ENCODE peak calls at places on chromosome 18, in five cellular contexts. One of them, this sample, is unnamed. For H3K4me1, the result is how much of the 10 kb centered on the place peaks cover.

GRCh38 chr18:37464287-37464686 is 101.3 kb downstream of the CELF4 start:
- DNase-seq in prostate gland: no peak
- DNase-seq in ovary: no peak
- DNase-seq in transverse colon: no peak
- DNase-seq in uterus: no peak
- DNase-seq in this sample: no peak

GRCh38 chr18:58262581-58262980 is 218.6 kb downstream of the NEDD4L start:
- DNase-seq in prostate gland: no peak
- DNase-seq in ovary: no peak
- DNase-seq in transverse colon: no peak
- DNase-seq in uterus: no peak
- DNase-seq in this sample: no peak

GRCh38 chr18:63878343-63878742 is 9.2 kb upstream of the SERPINB2 start:
- DNase-seq in prostate gland: no peak
- DNase-seq in ovary: no peak
- DNase-seq in transverse colon: no peak
- DNase-seq in uterus: no peak
- DNase-seq in this sample: no peak

GRCh38 chr18:26546875-26547301 is 1.5 kb downstream of the KCTD1 start:
- DNase-seq in prostate gland: peak
- DNase-seq in ovary: no peak
- DNase-seq in transverse colon: no peak
- DNase-seq in uterus: peak
- DNase-seq in this sample: peak

GRCh38 chr18:67731853-67732252 is 215.3 kb upstream of the DSEL start:
- DNase-seq in prostate gland: no peak
- DNase-seq in ovary: no peak
- DNase-seq in transverse colon: no peak
- DNase-seq in uterus: no peak
- DNase-seq in this sample: no peak

GRCh38 chr18:70555046-70555445 is 266.2 kb downstream of the SOCS6 start:
- DNase-seq in prostate gland: no peak
- DNase-seq in ovary: no peak
- DNase-seq in transverse colon: no peak
- DNase-seq in uterus: no peak
- DNase-seq in this sample: no peak

GRCh38 chr18:32920796-32921787 is 148.3 kb upstream of the KLHL14 start:
- DNase-seq in prostate gland: no peak
- DNase-seq in ovary: no peak
- DNase-seq in transverse colon: no peak
- DNase-seq in uterus: no peak
- DNase-seq in this sample: no peak

GRCh38 chr18:31721596-31721995 is 37.2 kb upstream of the B4GALT6 start:
- DNase-seq in prostate gland: no peak
- DNase-seq in ovary: no peak
- DNase-seq in transverse colon: no peak
- DNase-seq in uterus: no peak
- DNase-seq in this sample: no peak

GRCh38 chr18:6256521-6256920 is 158.2 kb downstream of the L3MBTL4 start:
- DNase-seq in prostate gland: no peak
- DNase-seq in ovary: peak
- DNase-seq in transverse colon: no peak
- DNase-seq in uterus: no peak
- DNase-seq in this sample: peak

GRCh38 chr18:36697905-36698304 is 130.9 kb downstream of the TPGS2 start:
- DNase-seq in prostate gland: no peak
- DNase-seq in ovary: no peak
- DNase-seq in transverse colon: no peak
- DNase-seq in uterus: no peak
- DNase-seq in this sample: no peak

GRCh38 chr18:36620801-36621200 is 208.0 kb downstream of the TPGS2 start:
- DNase-seq in prostate gland: no peak
- DNase-seq in ovary: no peak
- DNase-seq in transverse colon: no peak
- DNase-seq in uterus: no peak
- DNase-seq in this sample: no peak

GRCh38 chr18:73136134-73136533 is 268.3 kb upstream of the NETO1 start:
- DNase-seq in prostate gland: no peak
- DNase-seq in ovary: no peak
- DNase-seq in transverse colon: no peak
- DNase-seq in uterus: no peak
- DNase-seq in this sample: no peak

GRCh38 chr18:24726727-24727539 is 266.5 kb downstream of the HRH4 start:
- DNase-seq in prostate gland: peak
- DNase-seq in ovary: peak
- DNase-seq in transverse colon: peak
- DNase-seq in uterus: peak
- DNase-seq in this sample: peak

GRCh38 chr18:37405772-37406171 is 159.8 kb downstream of the CELF4 start:
- DNase-seq in prostate gland: no peak
- DNase-seq in ovary: no peak
- DNase-seq in transverse colon: no peak
- DNase-seq in uterus: no peak
- DNase-seq in this sample: no peak

GRCh38 chr18:70299393-70299792 is 10.5 kb downstream of the SOCS6 start:
- DNase-seq in prostate gland: no peak
- DNase-seq in ovary: no peak
- DNase-seq in transverse colon: no peak
- DNase-seq in uterus: no peak
- DNase-seq in this sample: no peak

GRCh38 chr18:62723666-62724281 is 8.4 kb downstream of the PHLPP1 start:
- DNase-seq in prostate gland: no peak
- DNase-seq in ovary: no peak
- DNase-seq in transverse colon: no peak
- DNase-seq in uterus: no peak
- DNase-seq in this sample: no peak

GRCh38 chr18:55189972-55190371 is 230.7 kb upstream of the CCDC68 start:
- DNase-seq in prostate gland: no peak
- DNase-seq in ovary: no peak
- DNase-seq in transverse colon: no peak
- DNase-seq in uterus: no peak
- DNase-seq in this sample: no peak

GRCh38 chr18:8367217-8367988 is 241.8 kb upstream of the RAB12 start:
- DNase-seq in prostate gland: peak
- DNase-seq in ovary: peak
- DNase-seq in transverse colon: peak
- DNase-seq in uterus: no peak
- DNase-seq in this sample: peak

GRCh38 chr18:32438173-32438572 is 32.5 kb downstream of the GAREM1 start:
- DNase-seq in prostate gland: no peak
- DNase-seq in ovary: peak
- DNase-seq in transverse colon: no peak
- DNase-seq in uterus: no peak
- DNase-seq in this sample: no peak

GRCh38 chr18:63320041-63320689 is 596 bp upstream of the BCL2 start:
- DNase-seq in prostate gland: peak
- DNase-seq in ovary: peak
- DNase-seq in transverse colon: peak
- DNase-seq in uterus: peak
- DNase-seq in this sample: peak

GRCh38 chr18:45588831-45589558 is 26.3 kb upstream of the SLC14A2 start:
- DNase-seq in prostate gland: no peak
- DNase-seq in ovary: no peak
- DNase-seq in transverse colon: no peak
- DNase-seq in uterus: peak
- DNase-seq in this sample: no peak

GRCh38 chr18:9421788-9422329 is 53.5 kb upstream of the RALBP1 start:
- DNase-seq in prostate gland: no peak
- DNase-seq in ovary: no peak
- DNase-seq in transverse colon: no peak
- DNase-seq in uterus: no peak
- DNase-seq in this sample: no peak

GRCh38 chr18:39742015-39742466 is 2176.4 kb upstream of the CELF4 start:
- DNase-seq in prostate gland: no peak
- DNase-seq in ovary: no peak
- DNase-seq in transverse colon: no peak
- DNase-seq in uterus: no peak
- DNase-seq in this sample: no peak

GRCh38 chr18:58687871-58688308 is 16.6 kb downstream of the MALT1 start:
- DNase-seq in prostate gland: no peak
- DNase-seq in ovary: no peak
- DNase-seq in transverse colon: no peak
- DNase-seq in uterus: no peak
- DNase-seq in this sample: no peak

GRCh38 chr18:37019157-37019571 is 190.2 kb downstream of the KIAA1328 start:
- DNase-seq in prostate gland: no peak
- DNase-seq in ovary: no peak
- DNase-seq in transverse colon: no peak
- DNase-seq in uterus: no peak
- DNase-seq in this sample: no peak

GRCh38 chr18:36610716-36611115 is 218.1 kb downstream of the TPGS2 start:
- DNase-seq in prostate gland: no peak
- DNase-seq in ovary: no peak
- DNase-seq in transverse colon: no peak
- DNase-seq in uterus: no peak
- DNase-seq in this sample: no peak

GRCh38 chr18:75068682-75069435 is 140.1 kb downstream of the PTGR3 start:
- DNase-seq in prostate gland: no peak
- DNase-seq in ovary: no peak
- DNase-seq in transverse colon: no peak
- DNase-seq in uterus: no peak
- DNase-seq in this sample: no peak

GRCh38 chr18:31720867-31721266 is 36.5 kb upstream of the B4GALT6 start:
- DNase-seq in prostate gland: no peak
- DNase-seq in ovary: no peak
- DNase-seq in transverse colon: no peak
- DNase-seq in uterus: no peak
- DNase-seq in this sample: no peak

GRCh38 chr18:74275736-74276135 is 16.0 kb downstream of the CYB5A start:
- DNase-seq in prostate gland: no peak
- DNase-seq in ovary: no peak
- DNase-seq in transverse colon: no peak
- DNase-seq in uterus: no peak
- DNase-seq in this sample: no peak

GRCh38 chr18:45910405-45911023 is 56.6 kb downstream of the EPG5 start:
- DNase-seq in prostate gland: peak
- DNase-seq in ovary: no peak
- DNase-seq in transverse colon: peak
- DNase-seq in uterus: no peak
- DNase-seq in this sample: peak

GRCh38 chr18:39806519-39806918 is 2148.5 kb upstream of the PIK3C3 start:
- DNase-seq in prostate gland: no peak
- DNase-seq in ovary: no peak
- DNase-seq in transverse colon: no peak
- DNase-seq in uterus: no peak
- DNase-seq in this sample: no peak

GRCh38 chr18:55353806-55354205 is 234.2 kb downstream of the TCF4 start:
- DNase-seq in prostate gland: no peak
- DNase-seq in ovary: no peak
- DNase-seq in transverse colon: no peak
- DNase-seq in uterus: no peak
- DNase-seq in this sample: no peak

GRCh38 chr18:63994783-63995399 is 25.0 kb downstream of the SERPINB8 start:
- DNase-seq in prostate gland: no peak
- DNase-seq in ovary: no peak
- DNase-seq in transverse colon: peak
- DNase-seq in uterus: no peak
- DNase-seq in this sample: peak

GRCh38 chr18:48943736-48944527 is 6.8 kb downstream of the SMAD7 start:
- DNase-seq in prostate gland: no peak
- DNase-seq in ovary: no peak
- DNase-seq in transverse colon: peak
- DNase-seq in uterus: no peak
- DNase-seq in this sample: no peak
- H3K4me1 ChIP-seq in prostate gland: under half
- H3K4me1 ChIP-seq in ovary: under half
- H3K4me1 ChIP-seq in transverse colon: half or more
- H3K4me1 ChIP-seq in uterus: under half
- H3K4me1 ChIP-seq in this sample: under half

DNA sequence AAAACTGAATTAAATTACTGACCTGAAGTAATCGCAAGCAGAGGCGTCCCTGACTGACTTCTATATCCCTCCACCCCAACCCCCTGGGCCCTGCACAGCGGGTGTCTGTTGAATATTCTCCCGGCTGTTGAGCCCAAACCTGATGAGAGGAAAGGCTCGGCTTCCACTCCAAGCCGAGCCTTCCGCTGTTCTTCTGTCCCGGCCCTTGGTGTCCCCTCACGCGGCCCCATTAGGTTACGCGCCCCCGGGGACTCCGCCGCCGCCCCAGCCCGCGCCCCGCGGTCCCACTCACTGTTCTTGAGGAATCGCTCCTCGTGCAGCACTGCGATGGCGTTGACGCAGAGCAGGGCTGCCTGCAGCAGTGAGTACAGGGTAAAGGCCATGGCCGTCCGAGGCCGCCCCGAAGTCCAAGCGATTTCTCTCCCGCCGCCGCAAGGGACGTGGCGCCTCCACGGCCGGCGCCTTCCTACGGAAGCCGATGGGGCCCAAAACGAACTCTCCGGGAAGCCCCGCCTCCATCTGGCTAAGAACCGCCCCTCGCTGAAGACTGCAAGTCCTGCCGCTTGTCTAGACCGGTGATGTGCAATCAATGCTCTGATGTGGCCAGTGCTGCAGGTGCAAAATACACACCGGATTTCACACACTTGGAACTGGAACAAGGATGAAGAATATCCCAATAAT is at the start of gene IER3IP1:
- DNase-seq in prostate gland: peak
- DNase-seq in ovary: peak
- DNase-seq in transverse colon: peak
- DNase-seq in uterus: peak
- DNase-seq in this sample: peak
- TF ChIP-seq POLR2A in prostate gland: peak
- TF ChIP-seq POLR2A in ovary: peak
- TF ChIP-seq POLR2A in transverse colon: peak
- TF ChIP-seq POLR2A in uterus: peak
- TF ChIP-seq POLR2A in this sample: no peak

DNA sequence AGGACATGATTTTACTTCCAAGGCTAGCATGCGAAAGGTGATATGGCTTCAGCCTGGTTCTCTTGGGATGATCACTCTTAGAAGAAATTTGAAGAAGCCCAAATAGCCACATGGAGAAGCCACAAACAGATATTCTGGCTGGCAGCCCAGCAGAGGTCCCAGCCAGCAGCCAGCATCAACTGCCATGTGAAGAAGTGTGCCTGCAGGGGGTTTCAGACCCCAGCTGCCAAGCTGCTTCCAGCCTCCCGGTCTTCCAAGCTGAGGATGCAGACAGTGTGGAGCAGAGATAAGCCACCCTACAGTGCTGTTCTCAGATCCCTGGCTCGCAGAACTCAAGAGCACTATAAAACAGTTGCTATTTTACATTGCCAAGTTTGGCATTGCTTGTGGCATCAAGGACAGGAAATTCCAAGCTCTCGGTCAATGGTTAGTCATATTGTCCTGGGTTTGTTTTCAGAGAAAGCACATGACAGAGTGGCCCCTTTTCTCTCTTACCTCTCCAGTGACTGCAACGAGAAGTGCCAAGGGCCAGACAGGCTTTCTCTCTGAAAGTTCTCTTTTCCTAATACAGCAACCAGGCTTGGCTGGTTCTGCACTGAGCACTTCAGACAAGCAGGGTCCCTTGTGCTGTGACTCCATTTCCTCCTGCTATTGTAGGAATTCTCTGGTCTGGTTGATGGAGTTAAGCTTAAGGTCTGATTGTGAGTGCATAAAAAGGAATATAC is 223.7 kb downstream of the ANKRD30B start:
- DNase-seq in prostate gland: no peak
- DNase-seq in ovary: no peak
- DNase-seq in transverse colon: no peak
- DNase-seq in uterus: no peak
- DNase-seq in this sample: no peak
- H3K4me1 ChIP-seq in prostate gland: under half
- H3K4me1 ChIP-seq in ovary: under half
- H3K4me1 ChIP-seq in transverse colon: under half
- H3K4me1 ChIP-seq in uterus: under half
- H3K4me1 ChIP-seq in this sample: under half

GRCh38 chr18:12287684-12288405 is 20.2 kb upstream of the TUBB6 start:
- DNase-seq in prostate gland: peak
- DNase-seq in ovary: peak
- DNase-seq in transverse colon: peak
- DNase-seq in uterus: peak
- DNase-seq in this sample: peak
- TF ChIP-seq POLR2A in prostate gland: peak
- TF ChIP-seq POLR2A in ovary: no peak
- TF ChIP-seq POLR2A in transverse colon: peak
- TF ChIP-seq POLR2A in uterus: peak
- TF ChIP-seq POLR2A in this sample: no peak

This sample was measured in testis.